ENCODE peak calls at places on chromosomes 4 and X, in four cellular contexts. C is A549, J is IMR-90, B is HepG2. Y is an unnamed sample.

GRCh38 chr4:169621754-169622481 is 1.5 kb downstream of the CLCN3 start:
- DNase-seq in B (peak; percentile 57), C (peak; percentile 36), J (peak; percentile 90), Y (peak; percentile 64)

GRCh38 chr4:83589283-83589682 is 53.4 kb downstream of the GPAT3 start:
- DNase-seq in J (no peak), C (no peak), B (no peak), Y (no peak)

GRCh38 chr4:55931833-55932232 is 16.9 kb upstream of the CEP135 start:
- DNase-seq in B (no peak), J (peak; percentile 80), C (no peak), Y (no peak)

GRCh38 chrX:153649915-153650782 is 3.1 kb downstream of the DUSP9 start:
- DNase-seq in B (no peak), J (no peak), C (no peak), Y (no peak)

GRCh38 chrX:40094041-40094899 is 3.5 kb downstream of the BCOR start:
- DNase-seq in B (no peak), C (no peak), J (peak; percentile 55), Y (no peak)

GRCh38 chrX:134236690-134237362 is at the start of gene CCDC160:
- DNase-seq in J (no peak), B (peak; percentile 3), C (peak; percentile 7), Y (no peak)

GRCh38 chr4:106671711-106672110 is 303.1 kb upstream of the GIMD1 start:
- DNase-seq in J (no peak), C (no peak), B (no peak), Y (no peak)

GRCh38 chr4:168511780-168512467 is 15.1 kb downstream of the PALLD start:
- DNase-seq in B (no peak), J (no peak), C (no peak), Y (no peak)

GRCh38 chr4:32112891-32113290 is 1392.7 kb downstream of the PCDH7 start:
- DNase-seq in J (no peak), C (no peak), B (no peak), Y (no peak)

GRCh38 chrX:2863646-2864045 is 34.9 kb downstream of the GYG2 start:
- DNase-seq in C (no peak), J (peak; percentile 39), B (no peak), Y (no peak)

GRCh38 chr4:1939664-1940509 is 68.7 kb downstream of the NSD2 start:
- DNase-seq in B (peak; percentile 9), C (no peak), J (peak; percentile 95), Y (no peak)

GRCh38 chr4:140609548-140610425 is 41.0 kb upstream of the UCP1 start:
- DNase-seq in J (peak; percentile 55), B (peak; percentile 53), C (peak; percentile 42), Y (peak; percentile 22)

GRCh38 chrX:10393241-10393640 is 227.1 kb downstream of the MID1 start:
- DNase-seq in B (no peak), C (no peak), J (no peak), Y (no peak)

GRCh38 chrX:110171442-110171841 is 146.4 kb downstream of the AMMECR1 start:
- DNase-seq in J (peak; percentile 19), C (no peak), B (no peak), Y (no peak)

GRCh38 chrX:1006156-1006730 is 206.2 kb downstream of the CRLF2 start:
- DNase-seq in C (no peak), B (no peak), J (no peak), Y (no peak)

GRCh38 chr4:69658133-69658532 is 5.1 kb upstream of the UGT2A1 start:
- DNase-seq in C (no peak), J (no peak), B (no peak), Y (no peak)

GRCh38 chrX:3191821-3192220 is 150.6 kb downstream of the ARSF start:
- DNase-seq in C (no peak), J (peak; percentile 25), B (no peak), Y (no peak)

GRCh38 chr4:169024762-169025161 is 14.7 kb upstream of the CBR4 start:
- DNase-seq in C (peak; percentile 43), B (no peak), J (peak; percentile 59), Y (no peak)

GRCh38 chr4:47145630-47146029 is 114.3 kb downstream of the GABRB1 start:
- DNase-seq in B (peak; percentile 1), C (no peak), J (peak; percentile 92), Y (no peak)

GRCh38 chrX:67574696-67575095 is 30.9 kb downstream of the AR start:
- DNase-seq in C (no peak), J (no peak), B (no peak), Y (no peak)

GRCh38 chr4:142707397-142707796 is 138.7 kb downstream of the INPP4B start:
- DNase-seq in B (no peak), C (no peak), J (no peak), Y (no peak)

GRCh38 chrX:118116308-118117068 is at the start of gene KLHL13:
- DNase-seq in C (peak; percentile 14), J (peak; percentile 18), B (no peak), Y (peak; percentile 81)

GRCh38 chrX:43557792-43558191 is 98.3 kb upstream of the MAOA start:
- DNase-seq in C (peak; percentile 68), J (peak; percentile 49), B (peak; percentile 31), Y (peak; percentile 38)

GRCh38 chr4:152385551-152385950 is 150.3 kb downstream of the FBXW7 start:
- DNase-seq in C (no peak), B (no peak), J (peak; percentile 31), Y (no peak)

GRCh38 chr4:53914313-53915016 is 149.9 kb downstream of the CHIC2 start:
- DNase-seq in J (peak; percentile 96), C (peak; percentile 73), B (no peak), Y (no peak)

GRCh38 chrX:17237146-17237545 is 137.9 kb upstream of the NHS start:
- DNase-seq in C (no peak), B (no peak), J (no peak), Y (no peak)

GRCh38 chr4:76342803-76343202 is 36.3 kb downstream of the STBD1 start:
- DNase-seq in C (no peak), J (no peak), B (no peak), Y (no peak)

GRCh38 chr4:76339364-76339763 is 32.8 kb downstream of the STBD1 start:
- DNase-seq in B (peak; percentile 3), C (no peak), J (peak; percentile 42), Y (no peak)

GRCh38 chr4:76341063-76341462 is 34.5 kb downstream of the STBD1 start:
- DNase-seq in J (peak; percentile 77), C (no peak), B (no peak), Y (peak; percentile 51)

GRCh38 chr4:76342191-76342590 is 35.7 kb downstream of the STBD1 start:
- DNase-seq in C (no peak), J (no peak), B (no peak), Y (no peak)
- TF ChIP-seq MAZ in C (no peak), J (no peak), B (no peak), Y (no peak)

DNA sequence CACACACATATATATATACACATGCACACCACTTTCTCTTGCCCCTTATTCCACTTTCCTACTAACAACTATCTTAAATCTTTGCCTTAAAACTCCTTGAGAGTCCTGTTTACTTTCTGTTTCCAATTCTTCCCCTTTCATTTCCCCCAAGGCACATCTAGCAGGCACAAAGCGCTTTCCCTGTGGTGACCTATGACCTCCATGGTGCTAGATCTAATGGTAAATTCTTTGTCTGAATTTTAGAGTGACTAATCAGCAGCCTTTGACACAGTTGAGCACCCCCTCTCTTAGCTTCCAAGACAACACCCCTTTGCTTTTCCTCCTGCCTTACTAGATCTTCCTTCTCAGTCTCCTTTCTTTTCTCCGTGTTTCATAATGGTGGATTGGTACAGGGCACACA is 236.4 kb upstream of the TTC29 start:
- DNase-seq in B (no peak), C (no peak), J (no peak), Y (no peak)
- TF ChIP-seq MAZ in B (no peak), C (no peak), J (no peak), Y (no peak)

DNA sequence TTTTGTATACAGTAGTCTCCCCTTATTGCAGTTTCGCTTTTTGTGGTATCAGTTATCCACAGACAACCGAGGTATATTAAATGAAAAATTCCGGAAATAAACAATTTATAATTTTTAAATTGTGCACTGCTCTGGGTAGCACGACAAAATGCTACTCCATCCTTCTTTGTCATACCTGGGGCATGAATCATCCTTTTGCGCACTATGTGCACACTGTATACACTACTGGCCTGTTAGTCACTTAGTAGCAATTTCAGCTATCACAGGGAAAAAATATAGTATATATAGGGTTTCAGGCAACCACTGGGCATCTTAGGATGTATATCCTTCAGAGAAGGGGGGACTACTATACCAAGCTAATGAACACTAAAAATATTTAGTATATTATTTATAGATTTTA is 198.8 kb upstream of the FAT4 start:
- DNase-seq in J (peak; percentile 94), B (no peak), C (peak; percentile 34), Y (no peak)
- TF ChIP-seq MAZ in J (no peak), B (no peak), C (no peak), Y (no peak)

GRCh38 chr4:8837181-8837811 is 34.3 kb downstream of the HMX1 start:
- DNase-seq in J (no peak), C (no peak), B (no peak), Y (no peak)
- TF ChIP-seq MAZ in J (no peak), C (no peak), B (no peak), Y (no peak)

GRCh38 chr4:160375746-160376452 is 1273.0 kb downstream of the RAPGEF2 start:
- DNase-seq in C (no peak), J (no peak), B (no peak), Y (no peak)
- TF ChIP-seq MAZ in C (no peak), J (no peak), B (no peak), Y (no peak)

GRCh38 chrX:112746812-112747630 is 67.3 kb upstream of the LHFPL1 start:
- DNase-seq in J (peak; percentile 31), C (no peak), B (no peak), Y (peak; percentile 1)
- TF ChIP-seq MAZ in J (no peak), C (no peak), B (no peak), Y (no peak)

GRCh38 chrX:54230440-54231148 is 47.5 kb upstream of the FAM120C start:
- DNase-seq in B (no peak), J (peak; percentile 47), C (no peak), Y (no peak)
- TF ChIP-seq MAZ in B (no peak), J (no peak), C (no peak), Y (no peak)

Y was measured in K562.